ENCODE peak calls at places on chromosomes 11 and 22, in five cellular contexts. V is heart left ventricle, A is breast epithelium, M is ovary, T is adrenal gland. E is an unnamed sample.

GRCh38 chr11:20488352-20488751 is 100.8 kb downstream of the PRMT3 start:
- DNase-seq in V (no peak), A (no peak), M (no peak), T (no peak), E (no peak)

GRCh38 chr11:45305874-45306623 is 19.9 kb upstream of the SYT13 start:
- DNase-seq in V (no peak), A (no peak), M (no peak), T (no peak), E (no peak)

GRCh38 chr11:72805214-72805613 is 9.0 kb upstream of the ATG16L2 start:
- DNase-seq in V (no peak), A (no peak), M (no peak), T (no peak), E (no peak)

GRCh38 chr11:7890417-7891179 is 40.5 kb downstream of the OR10A6 start:
- DNase-seq in V (no peak), A (no peak), M (no peak), T (no peak), E (no peak)

GRCh38 chr22:20174785-20175596 is 24.1 kb upstream of the CCDC188 start:
- DNase-seq in V (no peak), A (no peak), M (no peak), T (no peak), E (no peak)

GRCh38 chr11:19742595-19743292 is 30.1 kb downstream of the NAV2 start:
- DNase-seq in V (peak; percentile 75), A (peak; percentile 81), M (peak; percentile 80), T (peak; percentile 80), E (peak; percentile 46)

GRCh38 chr11:85536438-85536837 is 90.7 kb downstream of the DLG2 start:
- DNase-seq in V (no peak), A (no peak), M (no peak), T (no peak), E (no peak)

GRCh38 chr11:118230088-118230487 is 5.3 kb upstream of the JAML start:
- DNase-seq in V (no peak), A (no peak), M (no peak), T (no peak), E (no peak)

GRCh38 chr22:20295262-20296064 is 24.4 kb downstream of the DGCR6L start:
- DNase-seq in V (no peak), A (no peak), M (no peak), T (no peak), E (no peak)

GRCh38 chr11:85759915-85760314 is 51.0 kb downstream of the SYTL2 start:
- DNase-seq in V (no peak), A (no peak), M (no peak), T (no peak), E (no peak)

GRCh38 chr11:31809543-31809856 is 1.6 kb downstream of the PAX6 start:
- DNase-seq in V (no peak), A (no peak), M (no peak), T (no peak), E (no peak)

GRCh38 chr22:49934144-49934890 is 15.9 kb downstream of the CRELD2 start:
- DNase-seq in V (peak; percentile 67), A (peak; percentile 76), M (peak; percentile 65), T (peak; percentile 75), E (peak; percentile 67)

GRCh38 chr11:72223615-72224586 is 666 bp upstream of the INPPL1 start:
- DNase-seq in V (peak; percentile 81), A (peak; percentile 57), M (peak; percentile 85), T (peak; percentile 58), E (peak; percentile 68)

GRCh38 chr11:60825118-60825517 is 16.8 kb upstream of the CCDC86 start:
- DNase-seq in V (no peak), A (no peak), M (no peak), T (no peak), E (no peak)

GRCh38 chr22:41435560-41435959 is 11.0 kb downstream of the TOB2 start:
- DNase-seq in V (no peak), A (no peak), M (no peak), T (no peak), E (peak; percentile 69)

DNA sequence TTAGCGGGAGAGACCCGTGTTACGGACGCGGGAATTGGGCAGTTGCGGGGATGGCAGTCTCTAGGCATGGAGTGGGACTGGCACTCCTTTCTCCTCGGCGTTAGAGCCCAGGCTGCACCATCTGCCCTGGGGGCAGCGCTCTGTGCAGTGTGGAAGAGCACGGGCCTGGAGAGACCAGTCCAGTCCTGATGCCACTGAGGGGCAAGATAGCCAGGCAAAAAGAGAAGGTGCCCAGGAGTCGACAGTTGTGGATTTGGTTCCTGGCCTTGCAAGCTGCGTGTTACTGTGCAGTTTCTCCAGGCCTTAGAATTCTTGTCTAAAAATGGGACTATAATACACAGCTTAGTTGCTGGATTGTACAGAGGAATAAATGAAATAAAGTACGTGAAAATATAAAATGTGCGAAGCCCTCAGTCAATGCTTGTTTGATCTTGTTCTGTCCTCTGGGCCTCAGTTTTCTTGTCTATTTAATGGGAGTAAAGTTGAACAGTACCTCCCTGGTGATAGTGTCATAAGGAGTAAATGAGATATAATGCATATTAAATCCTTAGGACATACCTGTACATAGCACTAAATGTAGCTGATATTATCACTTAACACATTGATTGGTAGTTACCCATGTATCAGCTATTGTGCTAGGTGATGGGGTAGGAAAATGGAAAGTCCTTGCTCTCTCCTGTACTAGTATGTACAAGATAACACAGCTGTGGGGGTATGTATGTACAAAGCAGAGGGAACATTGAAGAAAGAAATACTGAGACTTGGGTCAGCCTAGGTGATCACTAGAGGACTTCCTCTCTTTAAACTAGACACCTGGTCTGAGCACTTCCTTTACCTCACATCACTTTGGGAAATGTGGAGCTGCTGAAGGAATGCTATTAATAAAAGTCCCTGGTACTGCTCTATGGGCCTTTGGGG is 1.2 kb downstream of the ATXN10 start:
- DNase-seq in V (no peak), A (no peak), M (no peak), T (no peak), E (no peak)
- TF ChIP-seq POLR2A in V (no peak), A (no peak), M (no peak), T (no peak), E (no peak)

DNA sequence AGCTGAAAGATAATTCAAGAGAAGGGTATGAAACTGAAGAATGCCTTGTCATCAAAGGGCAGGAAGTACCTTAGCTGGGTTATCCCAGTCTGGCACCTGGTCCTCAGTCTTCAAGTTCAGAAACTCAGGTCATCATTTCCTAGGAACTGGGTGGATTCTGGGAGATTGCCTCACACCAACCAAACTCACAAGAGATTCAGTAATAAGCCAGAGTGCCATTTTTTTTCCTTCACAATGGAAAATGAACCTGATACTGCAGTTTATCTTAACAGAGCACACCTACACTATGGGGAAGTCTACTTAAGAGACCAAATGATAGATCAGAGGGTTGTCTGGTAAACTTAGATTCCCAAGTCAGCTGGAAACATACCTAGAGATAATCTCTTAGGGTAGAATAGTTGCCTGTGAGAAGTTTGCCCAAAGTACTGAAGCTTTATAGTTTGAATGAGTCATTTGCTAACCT is 3.8 kb upstream of the BUD13 start:
- DNase-seq in V (no peak), A (no peak), M (no peak), T (no peak), E (no peak)
- TF ChIP-seq POLR2A in V (no peak), A (no peak), M (no peak), T (no peak), E (no peak)

GRCh38 chr11:860238-861104 is 17.8 kb downstream of the TSPAN4 start:
- DNase-seq in V (no peak), A (no peak), M (no peak), T (no peak), E (no peak)

GRCh38 chr11:862704-863388 is 20.2 kb downstream of the TSPAN4 start:
- DNase-seq in V (no peak), A (no peak), M (no peak), T (no peak), E (no peak)

GRCh38 chr11:863389-864117 is 20.9 kb downstream of the TSPAN4 start:
- DNase-seq in V (no peak), A (no peak), M (no peak), T (no peak), E (no peak)

GRCh38 chr11:861105-861479 is 18.4 kb downstream of the TSPAN4 start:
- DNase-seq in V (no peak), A (no peak), M (no peak), T (no peak), E (no peak)

GRCh38 chr11:862028-862703 is 19.5 kb downstream of the TSPAN4 start:
- DNase-seq in V (no peak), A (no peak), M (no peak), T (no peak), E (no peak)
- TF ChIP-seq POLR2A in V (no peak), A (no peak), M (no peak), T (no peak), E (no peak)

GRCh38 chr22:42963231-42963595 is 51.7 kb downstream of the PACSIN2 start:
- DNase-seq in V (no peak), A (no peak), M (no peak), T (no peak), E (no peak)

GRCh38 chr22:42960146-42960509 is 54.8 kb downstream of the PACSIN2 start:
- DNase-seq in V (peak; percentile 43), A (peak; percentile 19), M (no peak), T (no peak), E (no peak)

GRCh38 chr22:42964994-42965699 is 49.8 kb downstream of the PACSIN2 start:
- DNase-seq in V (no peak), A (no peak), M (no peak), T (no peak), E (no peak)

GRCh38 chr22:42961815-42962214 is 53.1 kb downstream of the PACSIN2 start:
- DNase-seq in V (no peak), A (no peak), M (no peak), T (no peak), E (no peak)

DNA sequence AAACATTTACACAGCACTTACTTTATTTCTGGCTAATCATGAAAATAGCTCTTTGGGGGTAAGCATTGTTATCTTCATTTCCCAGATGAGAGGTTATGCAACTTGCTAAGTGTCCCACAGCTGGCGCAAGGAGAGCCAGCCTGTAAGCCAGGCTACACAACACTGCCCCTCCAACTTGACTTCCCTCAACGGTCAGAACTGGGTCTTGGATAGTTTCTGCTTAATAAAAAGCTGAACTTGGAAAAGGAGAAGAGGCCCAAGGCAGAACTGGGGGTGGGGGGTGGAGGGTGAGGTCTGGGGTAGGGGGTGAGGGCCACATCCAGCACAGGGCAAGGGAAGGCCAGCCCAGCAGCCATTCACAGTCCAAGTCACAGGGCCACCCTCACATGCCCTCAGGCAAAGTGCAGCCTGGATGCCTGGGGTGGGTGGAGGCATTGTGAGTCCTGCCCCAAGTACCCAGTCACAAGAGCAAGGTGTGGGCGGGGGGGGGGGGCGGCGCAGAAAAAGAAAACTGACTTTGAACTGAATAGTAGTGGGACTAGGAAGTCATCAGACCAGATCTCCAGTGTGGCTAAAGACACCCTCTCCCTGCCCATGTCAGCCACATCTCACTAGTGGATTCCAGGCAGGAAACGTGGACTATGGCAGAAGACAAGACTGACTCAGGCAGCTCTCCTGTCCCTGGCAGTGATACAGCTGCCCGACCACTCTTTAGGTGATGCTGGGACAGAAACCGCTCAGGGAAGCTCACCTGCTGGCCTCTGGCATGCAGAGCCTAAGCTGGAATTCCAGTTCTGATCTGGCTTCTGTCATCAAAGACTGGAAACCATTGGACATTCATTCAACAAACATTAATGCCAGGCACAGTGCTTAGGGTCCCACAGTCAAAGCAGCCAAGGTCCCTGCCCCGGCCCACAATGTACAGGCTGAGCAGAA is 52.4 kb downstream of the PACSIN2 start:
- DNase-seq in V (no peak), A (no peak), M (no peak), T (peak; percentile 57), E (no peak)
- TF ChIP-seq POLR2A in V (no peak), A (no peak), M (no peak), T (no peak), E (no peak)